ENCODE peak calls at places on chromosomes 5 and 9, in ten cellular contexts. One of them, this sample, is unnamed.

GRCh38 chr9:128733256-128733655 is 9.3 kb upstream of the ZDHHC12 start:
- DNase-seq in dorsolateral prefrontal cortex: peak
- DNase-seq in cardiac fibroblast: peak
- DNase-seq in brain microvascular endothelial cell: peak
- DNase-seq in testis: peak
- DNase-seq in cardiac muscle cell: peak
- DNase-seq in hepatocyte: peak
- DNase-seq in A549: peak
- DNase-seq in lower lobe of right lung: peak
- DNase-seq in adrenal gland: peak
- DNase-seq in this sample: peak

GRCh38 chr5:41482715-41483114 is 27.7 kb downstream of the PLCXD3 start:
- DNase-seq in lower lobe of right lung: no peak
- DNase-seq in A549: no peak
- DNase-seq in testis: no peak
- DNase-seq in dorsolateral prefrontal cortex: no peak
- DNase-seq in brain microvascular endothelial cell: no peak
- DNase-seq in cardiac muscle cell: no peak
- DNase-seq in cardiac fibroblast: no peak
- DNase-seq in adrenal gland: no peak
- DNase-seq in hepatocyte: no peak
- DNase-seq in this sample: no peak

GRCh38 chr9:124296800-124297552 is 39.2 kb downstream of the NEK6 start:
- DNase-seq in A549: no peak
- DNase-seq in dorsolateral prefrontal cortex: no peak
- DNase-seq in hepatocyte: no peak
- DNase-seq in cardiac muscle cell: no peak
- DNase-seq in adrenal gland: no peak
- DNase-seq in brain microvascular endothelial cell: no peak
- DNase-seq in lower lobe of right lung: no peak
- DNase-seq in cardiac fibroblast: no peak
- DNase-seq in testis: no peak
- DNase-seq in this sample: no peak

GRCh38 chr9:79390077-79390673 is 181.6 kb upstream of the TLE4 start:
- DNase-seq in adrenal gland: no peak
- DNase-seq in cardiac fibroblast: peak
- DNase-seq in dorsolateral prefrontal cortex: no peak
- DNase-seq in testis: no peak
- DNase-seq in A549: no peak
- DNase-seq in cardiac muscle cell: no peak
- DNase-seq in lower lobe of right lung: no peak
- DNase-seq in hepatocyte: peak
- DNase-seq in brain microvascular endothelial cell: no peak
- DNase-seq in this sample: no peak

GRCh38 chr5:128498844-128499455 is 39.1 kb downstream of the FBN2 start:
- DNase-seq in A549: peak
- DNase-seq in lower lobe of right lung: no peak
- DNase-seq in cardiac muscle cell: peak
- DNase-seq in brain microvascular endothelial cell: peak
- DNase-seq in adrenal gland: no peak
- DNase-seq in dorsolateral prefrontal cortex: no peak
- DNase-seq in cardiac fibroblast: peak
- DNase-seq in testis: peak
- DNase-seq in hepatocyte: peak
- DNase-seq in this sample: peak

GRCh38 chr5:132488590-132488989 is 2.0 kb downstream of the IRF1 start:
- DNase-seq in hepatocyte: peak
- DNase-seq in A549: no peak
- DNase-seq in dorsolateral prefrontal cortex: no peak
- DNase-seq in adrenal gland: no peak
- DNase-seq in testis: no peak
- DNase-seq in cardiac muscle cell: no peak
- DNase-seq in cardiac fibroblast: no peak
- DNase-seq in brain microvascular endothelial cell: no peak
- DNase-seq in lower lobe of right lung: no peak
- DNase-seq in this sample: no peak

GRCh38 chr9:96500696-96501660 is 51.0 kb downstream of the HABP4 start:
- DNase-seq in cardiac fibroblast: no peak
- DNase-seq in hepatocyte: no peak
- DNase-seq in A549: no peak
- DNase-seq in adrenal gland: no peak
- DNase-seq in dorsolateral prefrontal cortex: no peak
- DNase-seq in testis: no peak
- DNase-seq in cardiac muscle cell: no peak
- DNase-seq in lower lobe of right lung: no peak
- DNase-seq in brain microvascular endothelial cell: peak
- DNase-seq in this sample: no peak

GRCh38 chr5:14240366-14240765 is 97.2 kb downstream of the TRIO start:
- DNase-seq in brain microvascular endothelial cell: no peak
- DNase-seq in lower lobe of right lung: no peak
- DNase-seq in adrenal gland: no peak
- DNase-seq in A549: no peak
- DNase-seq in testis: no peak
- DNase-seq in hepatocyte: no peak
- DNase-seq in dorsolateral prefrontal cortex: no peak
- DNase-seq in cardiac fibroblast: peak
- DNase-seq in cardiac muscle cell: no peak
- DNase-seq in this sample: no peak

GRCh38 chr5:83035373-83036170 is 41.6 kb downstream of the TMEM167A start:
- DNase-seq in brain microvascular endothelial cell: no peak
- DNase-seq in cardiac muscle cell: peak
- DNase-seq in dorsolateral prefrontal cortex: peak
- DNase-seq in testis: peak
- DNase-seq in lower lobe of right lung: no peak
- DNase-seq in cardiac fibroblast: no peak
- DNase-seq in A549: no peak
- DNase-seq in adrenal gland: peak
- DNase-seq in hepatocyte: no peak
- DNase-seq in this sample: no peak

GRCh38 chr9:86994231-86994630 is 46.9 kb upstream of the GAS1 start:
- DNase-seq in cardiac fibroblast: no peak
- DNase-seq in brain microvascular endothelial cell: no peak
- DNase-seq in A549: no peak
- DNase-seq in cardiac muscle cell: no peak
- DNase-seq in dorsolateral prefrontal cortex: no peak
- DNase-seq in testis: no peak
- DNase-seq in lower lobe of right lung: no peak
- DNase-seq in adrenal gland: no peak
- DNase-seq in hepatocyte: no peak
- DNase-seq in this sample: no peak

GRCh38 chr5:59038169-59039002 is 455.5 kb downstream of the RAB3C start:
- DNase-seq in testis: peak
- DNase-seq in adrenal gland: no peak
- DNase-seq in A549: no peak
- DNase-seq in dorsolateral prefrontal cortex: no peak
- DNase-seq in hepatocyte: peak
- DNase-seq in cardiac fibroblast: peak
- DNase-seq in cardiac muscle cell: no peak
- DNase-seq in brain microvascular endothelial cell: no peak
- DNase-seq in lower lobe of right lung: no peak
- DNase-seq in this sample: peak

GRCh38 chr9:89929721-89930480 is 325.1 kb downstream of the GADD45G start:
- DNase-seq in testis: no peak
- DNase-seq in brain microvascular endothelial cell: no peak
- DNase-seq in adrenal gland: peak
- DNase-seq in A549: no peak
- DNase-seq in lower lobe of right lung: no peak
- DNase-seq in cardiac muscle cell: peak
- DNase-seq in hepatocyte: no peak
- DNase-seq in dorsolateral prefrontal cortex: no peak
- DNase-seq in cardiac fibroblast: peak
- DNase-seq in this sample: no peak

GRCh38 chr9:99966001-99966400 is 59.5 kb downstream of the STX17 start:
- DNase-seq in lower lobe of right lung: no peak
- DNase-seq in hepatocyte: no peak
- DNase-seq in testis: no peak
- DNase-seq in A549: no peak
- DNase-seq in brain microvascular endothelial cell: no peak
- DNase-seq in cardiac fibroblast: no peak
- DNase-seq in cardiac muscle cell: no peak
- DNase-seq in dorsolateral prefrontal cortex: no peak
- DNase-seq in adrenal gland: no peak
- DNase-seq in this sample: no peak

GRCh38 chr9:129595903-129596540 is 24.9 kb downstream of the C9orf50 start:
- DNase-seq in cardiac muscle cell: no peak
- DNase-seq in testis: no peak
- DNase-seq in dorsolateral prefrontal cortex: no peak
- DNase-seq in brain microvascular endothelial cell: no peak
- DNase-seq in A549: no peak
- DNase-seq in lower lobe of right lung: no peak
- DNase-seq in cardiac fibroblast: no peak
- DNase-seq in hepatocyte: no peak
- DNase-seq in adrenal gland: no peak
- DNase-seq in this sample: no peak

DNA sequence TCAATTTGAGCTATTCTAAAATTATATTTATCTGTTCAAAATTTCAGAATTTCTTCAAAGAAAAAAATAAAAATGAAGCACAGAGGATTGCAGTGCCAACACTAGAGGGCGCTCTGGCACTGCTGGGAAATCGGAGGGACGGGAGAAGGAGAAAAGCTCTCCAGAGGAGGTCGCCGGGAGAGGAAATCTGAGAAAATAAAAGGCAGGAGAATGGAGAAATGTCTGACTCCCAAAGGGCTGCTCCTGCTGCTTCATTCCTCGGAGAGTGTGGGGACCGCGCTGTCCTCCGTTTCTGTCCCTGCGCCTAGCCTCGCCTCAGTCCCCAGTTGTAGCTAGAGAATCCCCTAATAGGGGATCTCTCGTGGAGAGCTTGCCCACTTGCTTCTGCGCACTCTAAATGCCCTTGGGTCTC is 40.0 kb upstream of the ARSB start:
- DNase-seq in lower lobe of right lung: peak
- DNase-seq in cardiac fibroblast: peak
- DNase-seq in cardiac muscle cell: peak
- DNase-seq in dorsolateral prefrontal cortex: peak
- DNase-seq in adrenal gland: peak
- DNase-seq in hepatocyte: peak
- DNase-seq in testis: peak
- DNase-seq in A549: peak
- DNase-seq in brain microvascular endothelial cell: peak
- DNase-seq in this sample: peak
- H3K4me3 ChIP-seq in lower lobe of right lung: peak
- H3K4me3 ChIP-seq in cardiac fibroblast: peak
- H3K4me3 ChIP-seq in cardiac muscle cell: peak
- H3K4me3 ChIP-seq in dorsolateral prefrontal cortex: peak
- H3K4me3 ChIP-seq in adrenal gland: no peak
- H3K4me3 ChIP-seq in hepatocyte: no peak
- H3K4me3 ChIP-seq in testis: no peak
- H3K4me3 ChIP-seq in A549: peak
- H3K4me3 ChIP-seq in brain microvascular endothelial cell: peak
- H3K4me3 ChIP-seq in this sample: no peak

GRCh38 chr9:21570643-21571275 is 88.6 kb upstream of the IFNE start:
- DNase-seq in testis: no peak
- DNase-seq in adrenal gland: no peak
- DNase-seq in hepatocyte: no peak
- DNase-seq in lower lobe of right lung: no peak
- DNase-seq in brain microvascular endothelial cell: no peak
- DNase-seq in cardiac muscle cell: no peak
- DNase-seq in A549: no peak
- DNase-seq in cardiac fibroblast: peak
- DNase-seq in dorsolateral prefrontal cortex: no peak
- DNase-seq in this sample: no peak

GRCh38 chr9:21568484-21568883 is 86.4 kb upstream of the IFNE start:
- DNase-seq in brain microvascular endothelial cell: no peak
- DNase-seq in A549: no peak
- DNase-seq in hepatocyte: no peak
- DNase-seq in dorsolateral prefrontal cortex: no peak
- DNase-seq in adrenal gland: no peak
- DNase-seq in cardiac fibroblast: no peak
- DNase-seq in testis: no peak
- DNase-seq in lower lobe of right lung: no peak
- DNase-seq in cardiac muscle cell: no peak
- DNase-seq in this sample: no peak

GRCh38 chr9:21574261-21574660 is 92.1 kb upstream of the IFNE start:
- DNase-seq in A549: no peak
- DNase-seq in brain microvascular endothelial cell: no peak
- DNase-seq in cardiac fibroblast: no peak
- DNase-seq in hepatocyte: no peak
- DNase-seq in dorsolateral prefrontal cortex: no peak
- DNase-seq in adrenal gland: no peak
- DNase-seq in testis: no peak
- DNase-seq in lower lobe of right lung: no peak
- DNase-seq in cardiac muscle cell: no peak
- DNase-seq in this sample: no peak

GRCh38 chr9:21567926-21568325 is 85.8 kb upstream of the IFNE start:
- DNase-seq in testis: no peak
- DNase-seq in cardiac fibroblast: no peak
- DNase-seq in dorsolateral prefrontal cortex: no peak
- DNase-seq in A549: no peak
- DNase-seq in adrenal gland: no peak
- DNase-seq in lower lobe of right lung: no peak
- DNase-seq in cardiac muscle cell: no peak
- DNase-seq in hepatocyte: no peak
- DNase-seq in brain microvascular endothelial cell: no peak
- DNase-seq in this sample: no peak

GRCh38 chr9:21569721-21570120 is 87.6 kb upstream of the IFNE start:
- DNase-seq in A549: no peak
- DNase-seq in adrenal gland: no peak
- DNase-seq in testis: no peak
- DNase-seq in dorsolateral prefrontal cortex: no peak
- DNase-seq in cardiac muscle cell: no peak
- DNase-seq in hepatocyte: no peak
- DNase-seq in lower lobe of right lung: no peak
- DNase-seq in brain microvascular endothelial cell: no peak
- DNase-seq in cardiac fibroblast: no peak
- DNase-seq in this sample: no peak
- TF ChIP-seq CTCF in A549: no peak
- TF ChIP-seq CTCF in adrenal gland: no peak
- TF ChIP-seq CTCF in testis: no peak
- TF ChIP-seq CTCF in dorsolateral prefrontal cortex: no peak
- TF ChIP-seq CTCF in cardiac muscle cell: no peak
- TF ChIP-seq CTCF in hepatocyte: no peak
- TF ChIP-seq CTCF in lower lobe of right lung: no peak
- TF ChIP-seq CTCF in brain microvascular endothelial cell: no peak
- TF ChIP-seq CTCF in cardiac fibroblast: no peak
- TF ChIP-seq CTCF in this sample: no peak

DNA sequence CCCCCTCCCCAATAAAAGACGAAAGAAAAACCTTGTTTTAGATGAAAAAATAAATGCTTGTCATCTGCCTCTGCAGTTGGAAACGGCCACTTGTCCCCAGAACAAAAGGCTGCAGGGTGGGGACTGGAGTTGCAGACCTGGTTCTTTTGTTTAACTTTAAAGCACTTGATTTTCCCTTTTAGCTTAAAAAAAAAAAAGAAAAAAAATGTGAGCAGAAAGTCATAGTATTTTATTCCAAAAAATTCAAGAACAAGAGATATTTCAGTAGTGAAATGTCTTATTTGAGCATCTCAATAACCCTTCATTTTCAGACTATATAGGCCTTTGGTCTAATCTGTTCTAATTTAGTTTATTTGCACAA is 1.8 kb downstream of the MAP1B start:
- DNase-seq in brain microvascular endothelial cell: no peak
- DNase-seq in dorsolateral prefrontal cortex: no peak
- DNase-seq in cardiac fibroblast: no peak
- DNase-seq in hepatocyte: no peak
- DNase-seq in testis: no peak
- DNase-seq in A549: no peak
- DNase-seq in lower lobe of right lung: no peak
- DNase-seq in adrenal gland: no peak
- DNase-seq in cardiac muscle cell: no peak
- DNase-seq in this sample: no peak
- H3K4me3 ChIP-seq in brain microvascular endothelial cell: peak
- H3K4me3 ChIP-seq in dorsolateral prefrontal cortex: peak
- H3K4me3 ChIP-seq in cardiac fibroblast: peak
- H3K4me3 ChIP-seq in hepatocyte: peak
- H3K4me3 ChIP-seq in testis: peak
- H3K4me3 ChIP-seq in A549: peak
- H3K4me3 ChIP-seq in lower lobe of right lung: peak
- H3K4me3 ChIP-seq in adrenal gland: peak
- H3K4me3 ChIP-seq in cardiac muscle cell: peak
- H3K4me3 ChIP-seq in this sample: peak

GRCh38 chr5:179821298-179822058 is 773 bp downstream of the SQSTM1 start:
- DNase-seq in A549: peak
- DNase-seq in cardiac muscle cell: peak
- DNase-seq in adrenal gland: peak
- DNase-seq in hepatocyte: peak
- DNase-seq in brain microvascular endothelial cell: peak
- DNase-seq in testis: peak
- DNase-seq in cardiac fibroblast: peak
- DNase-seq in dorsolateral prefrontal cortex: peak
- DNase-seq in lower lobe of right lung: peak
- DNase-seq in this sample: peak
- TF ChIP-seq CTCF in A549: no peak
- TF ChIP-seq CTCF in cardiac muscle cell: no peak
- TF ChIP-seq CTCF in adrenal gland: no peak
- TF ChIP-seq CTCF in hepatocyte: no peak
- TF ChIP-seq CTCF in brain microvascular endothelial cell: no peak
- TF ChIP-seq CTCF in testis: no peak
- TF ChIP-seq CTCF in cardiac fibroblast: peak
- TF ChIP-seq CTCF in dorsolateral prefrontal cortex: no peak
- TF ChIP-seq CTCF in lower lobe of right lung: no peak
- TF ChIP-seq CTCF in this sample: no peak

This sample was measured in Caco-2.